ENCODE peak calls at places on chromosomes 2 and 18, in four cellular contexts. G, S, E and J are unnamed samples.

GRCh38 chr18:43279015-43279758 is 1.9 kb upstream of the SYT4 start:
- DNase-seq in E (no peak), G (no peak), S (no peak), J (no peak)

GRCh38 chr2:10847008-10847407 is 34.4 kb upstream of the PDIA6 start:
- DNase-seq in G (no peak), S (peak), E (no peak), J (no peak)

GRCh38 chr2:173124441-173124840 is 48.8 kb downstream of the MAP3K20 start:
- DNase-seq in G (no peak), S (peak), E (no peak), J (peak)

GRCh38 chr2:180694445-180695421 is 285.7 kb upstream of the UBE2E3 start:
- DNase-seq in S (no peak), G (no peak), E (no peak), J (no peak)

GRCh38 chr2:215536476-215536875 is 100.6 kb upstream of the FN1 start:
- DNase-seq in E (no peak), S (no peak), G (no peak), J (peak)

GRCh38 chr2:239375278-239376061 is 25.4 kb downstream of the HDAC4 start:
- DNase-seq in E (no peak), G (no peak), S (no peak), J (no peak)

GRCh38 chr18:79416677-79417052 is 20.9 kb downstream of the NFATC1 start:
- DNase-seq in G (no peak), S (no peak), E (no peak), J (no peak)

GRCh38 chr2:240810621-240811020 is 9.4 kb downstream of the KIF1A start:
- DNase-seq in G (no peak), E (no peak), S (no peak), J (no peak)

GRCh38 chr18:7177131-7177744 is 53.7 kb upstream of the LRRC30 start:
- DNase-seq in E (peak), G (no peak), S (peak), J (peak)

GRCh38 chr2:28702415-28702859 is 49.2 kb upstream of the PPP1CB start:
- DNase-seq in E (no peak), G (no peak), S (peak), J (no peak)

GRCh38 chr2:108612514-108613183 is 78.4 kb downstream of the LIMS1 start:
- DNase-seq in S (no peak), E (no peak), G (peak), J (no peak)

GRCh38 chr2:133773862-133774674 is 205.8 kb upstream of the NCKAP5 start:
- DNase-seq in S (peak), E (no peak), G (no peak), J (no peak)

GRCh38 chr2:216632952-216633615 is at the start of gene IGFBP2:
- DNase-seq in G (no peak), E (peak), S (peak), J (peak)

GRCh38 chr2:40101076-40101688 is 322.1 kb upstream of the THUMPD2 start:
- DNase-seq in G (no peak), S (no peak), E (no peak), J (no peak)

GRCh38 chr2:217822296-217823252 is 180.2 kb downstream of the TNS1 start:
- DNase-seq in S (no peak), G (no peak), E (no peak), J (no peak)

GRCh38 chr2:157940024-157940423 is 63.9 kb upstream of the ACVR1 start:
- DNase-seq in G (no peak), S (no peak), E (no peak), J (no peak)

GRCh38 chr2:228447266-228447915 is 265.9 kb upstream of the SPHKAP start:
- DNase-seq in G (no peak), S (no peak), E (no peak), J (no peak)

GRCh38 chr2:88096708-88097107 is 29.1 kb downstream of the SMYD1 start:
- DNase-seq in S (no peak), G (no peak), E (no peak), J (no peak)

GRCh38 chr2:160715428-160715827 is 221.8 kb upstream of the RBMS1 start:
- DNase-seq in E (no peak), G (no peak), S (no peak), J (no peak)

GRCh38 chr2:206113148-206113547 is 27.2 kb upstream of the INO80D start:
- DNase-seq in E (no peak), G (no peak), S (no peak), J (no peak)

GRCh38 chr2:36553690-36554089 is 44.3 kb downstream of the FEZ2 start:
- DNase-seq in G (no peak), S (no peak), E (no peak), J (no peak)

GRCh38 chr2:69741281-69742169 is at the start of gene ANXA4:
- DNase-seq in S (peak), E (peak), G (peak), J (peak)

GRCh38 chr2:104930739-104931138 is 76.8 kb downstream of the POU3F3 start:
- DNase-seq in G (no peak), S (no peak), E (no peak), J (no peak)

GRCh38 chr2:105447476-105447875 is 48.6 kb upstream of the FHL2 start:
- DNase-seq in E (no peak), S (no peak), G (no peak), J (no peak)

GRCh38 chr2:119255760-119256573 is 32.3 kb downstream of the STEAP3 start:
- DNase-seq in G (no peak), S (no peak), E (peak), J (peak)

GRCh38 chr2:106144621-106145331 is 49.3 kb downstream of the UXS1 start:
- DNase-seq in S (no peak), G (peak), E (no peak), J (no peak)

GRCh38 chr2:235161565-235161964 is 209.7 kb downstream of the SH3BP4 start:
- DNase-seq in S (no peak), G (no peak), E (no peak), J (no peak)

GRCh38 chr18:12038082-12038660 is 55.5 kb upstream of the ANKRD62 start:
- DNase-seq in S (no peak), G (no peak), E (no peak), J (peak)

GRCh38 chr2:45670646-45671045 is 19.2 kb downstream of the PRKCE start:
- DNase-seq in E (no peak), G (no peak), S (no peak), J (no peak)

GRCh38 chr2:120898961-120899360 is 163.3 kb downstream of the GLI2 start:
- DNase-seq in G (no peak), S (no peak), E (no peak), J (no peak)

GRCh38 chr2:62410926-62411456 is 95.0 kb downstream of the TMEM17 start:
- DNase-seq in S (no peak), E (no peak), G (no peak), J (no peak)

GRCh38 chr18:8773980-8774379 is 68.6 kb downstream of the MTCL1 start:
- DNase-seq in S (no peak), E (no peak), G (no peak), J (no peak)

GRCh38 chr2:70480468-70480867 is 73.2 kb downstream of the TGFA start:
- DNase-seq in G (no peak), E (no peak), S (no peak), J (no peak)

GRCh38 chr2:202069189-202070050 is 3.6 kb upstream of the KIAA2012 start:
- DNase-seq in G (no peak), S (no peak), E (no peak), J (no peak)

GRCh38 chr2:172931923-172932520 is 143.6 kb upstream of the MAP3K20 start:
- DNase-seq in E (peak), S (peak), G (peak), J (peak)

GRCh38 chr2:201004370-201004769 is 40.9 kb upstream of the ORC2 start:
- DNase-seq in G (no peak), E (no peak), S (no peak), J (no peak)

GRCh38 chr2:127096280-127096679 is 10.7 kb downstream of the BIN1 start:
- DNase-seq in G (no peak), E (no peak), S (no peak), J (no peak)

GRCh38 chr2:15963977-15964670 is 23.8 kb downstream of the MYCN start:
- DNase-seq in E (no peak), S (no peak), G (no peak), J (no peak)